ENCODE peak calls at places on chromosome 4, in nine cellular contexts. U, H, P, D, A, F, I, V and J are unnamed samples.
A peak's percentile ranks its signal among the peaks of the same experiment; 100 is the strongest.

GRCh38 chr4:61628282-61628681 is 428.2 kb downstream of the ADGRL3 start:
- DNase-seq in U (no peak), H (no peak), P (no peak), D (no peak), A (no peak), F (no peak), I (no peak), V (no peak), J (no peak)

GRCh38 chr4:38531126-38531737 is 132.8 kb upstream of the KLF3 start:
- DNase-seq in U (no peak), H (no peak), P (no peak), D (no peak), A (peak; percentile 23), F (peak; percentile 3), I (peak; percentile 12), V (no peak), J (no peak)

GRCh38 chr4:125091031-125091540 is 223.7 kb upstream of the FAT4 start:
- DNase-seq in U (no peak), H (no peak), P (no peak), D (no peak), A (peak; percentile 57), F (no peak), I (no peak), V (no peak), J (no peak)

GRCh38 chr4:828641-829271 is 2.8 kb upstream of the CPLX1 start:
- DNase-seq in U (peak; percentile 44), H (peak; percentile 62), P (peak; percentile 41), D (no peak), A (no peak), F (no peak), I (no peak), V (no peak), J (no peak)

GRCh38 chr4:159765402-159765801 is 662.5 kb downstream of the RAPGEF2 start:
- DNase-seq in U (no peak), H (no peak), P (no peak), D (no peak), A (no peak), F (peak; percentile 61), I (no peak), V (no peak), J (peak; percentile 62)

GRCh38 chr4:178083968-178084367 is 641.7 kb upstream of the AGA start:
- DNase-seq in U (no peak), H (no peak), P (no peak), D (no peak), A (no peak), F (no peak), I (no peak), V (no peak), J (no peak)

GRCh38 chr4:85825937-85826678 is 351.2 kb downstream of the ARHGAP24 start:
- DNase-seq in U (no peak), H (no peak), P (no peak), D (no peak), A (peak; percentile 24), F (peak; percentile 80), I (peak; percentile 89), V (no peak), J (no peak)

GRCh38 chr4:123776267-123776666 is 379.7 kb downstream of the SPRY1 start:
- DNase-seq in U (no peak), H (no peak), P (no peak), D (no peak), A (no peak), F (no peak), I (no peak), V (no peak), J (no peak)

GRCh38 chr4:158209825-158210807 is at the start of gene TMEM144:
- DNase-seq in U (peak; percentile 92), H (peak; percentile 93), P (peak; percentile 95), D (peak; percentile 91), A (peak; percentile 95), F (peak; percentile 87), I (peak; percentile 93), V (no peak), J (peak; percentile 42)

GRCh38 chr4:102759835-102760644 is 728 bp downstream of the MANBA start:
- DNase-seq in U (no peak), H (no peak), P (no peak), D (peak; percentile 25), A (peak; percentile 49), F (peak; percentile 65), I (peak; percentile 90), V (no peak), J (peak; percentile 62)

GRCh38 chr4:53671757-53672156 is 80.5 kb upstream of the LNX1 start:
- DNase-seq in U (no peak), H (no peak), P (no peak), D (no peak), A (no peak), F (no peak), I (no peak), V (no peak), J (no peak)

GRCh38 chr4:11543710-11544109 is 115.0 kb upstream of the HS3ST1 start:
- DNase-seq in U (no peak), H (no peak), P (no peak), D (no peak), A (no peak), F (peak; percentile 72), I (peak; percentile 45), V (no peak), J (no peak)

GRCh38 chr4:87213425-87213824 is 7.0 kb downstream of the KLHL8 start:
- DNase-seq in U (no peak), H (no peak), P (no peak), D (no peak), A (peak; percentile 37), F (no peak), I (peak; percentile 33), V (no peak), J (no peak)

GRCh38 chr4:105784761-105785160 is 76.2 kb downstream of the GSTCD start:
- DNase-seq in U (no peak), H (no peak), P (no peak), D (no peak), A (no peak), F (no peak), I (no peak), V (no peak), J (no peak)

GRCh38 chr4:106380179-106380578 is 11.6 kb upstream of the GIMD1 start:
- DNase-seq in U (no peak), H (no peak), P (no peak), D (no peak), A (no peak), F (no peak), I (no peak), V (no peak), J (no peak)

GRCh38 chr4:181301735-181302380 is 941.3 kb upstream of the TENM3 start:
- DNase-seq in U (peak; percentile 59), H (no peak), P (peak; percentile 58), D (no peak), A (peak; percentile 50), F (peak; percentile 12), I (no peak), V (no peak), J (peak; percentile 11)

GRCh38 chr4:124863039-124863545 is 150.6 kb upstream of the ANKRD50 start:
- DNase-seq in U (no peak), H (no peak), P (no peak), D (no peak), A (no peak), F (no peak), I (no peak), V (no peak), J (no peak)

GRCh38 chr4:80362578-80363181 is 27.1 kb downstream of the CFAP299 start:
- DNase-seq in U (no peak), H (no peak), P (no peak), D (no peak), A (peak; percentile 29), F (peak; percentile 6), I (peak; percentile 35), V (peak; percentile 71), J (no peak)

GRCh38 chr4:37561803-37562207 is 124.4 kb downstream of the RELL1 start:
- DNase-seq in U (no peak), H (no peak), P (no peak), D (no peak), A (peak; percentile 4), F (peak; percentile 91), I (peak; percentile 4), V (no peak), J (peak; percentile 86)

GRCh38 chr4:56828784-56829535 is 7.5 kb upstream of the SPINK2 start:
- DNase-seq in U (no peak), H (no peak), P (no peak), D (no peak), A (no peak), F (peak; percentile 92), I (no peak), V (no peak), J (no peak)

GRCh38 chr4:183988874-183989273 is 83.8 kb downstream of the STOX2 start:
- DNase-seq in U (no peak), H (no peak), P (no peak), D (no peak), A (no peak), F (no peak), I (no peak), V (no peak), J (no peak)
- H3K27ac ChIP-seq in U (peak overlapping the region; percentile 82), H (peak overlapping the region; percentile 87), P (no peak overlapping the region), D (peak overlapping the region; percentile 57), A (peak overlapping the region; percentile 11), F (peak overlapping the region; percentile 84), I (no peak overlapping the region), V (no peak overlapping the region), J (no peak overlapping the region)

DNA sequence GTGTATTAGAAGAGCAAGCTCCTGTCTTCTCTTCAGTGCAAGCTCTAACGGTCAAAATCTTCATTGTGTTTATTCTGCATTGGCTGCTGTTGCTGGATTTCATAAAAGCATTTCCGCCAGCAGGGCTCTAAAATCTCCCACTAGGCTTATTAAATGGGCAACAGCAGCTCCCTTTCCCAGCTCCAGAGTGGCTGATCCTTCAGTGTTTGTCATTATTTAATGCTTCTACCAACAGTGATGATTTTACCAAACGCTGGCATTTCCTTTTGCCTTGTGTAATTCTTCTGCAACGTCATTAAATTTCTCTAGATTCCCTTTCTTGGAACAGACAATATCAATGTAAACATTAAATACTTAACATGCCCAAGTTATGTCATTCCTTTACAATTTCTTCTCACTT is 20.1 kb downstream of the SLC7A11 start:
- DNase-seq in U (no peak), H (no peak), P (no peak), D (no peak), A (peak; percentile 96), F (peak; percentile 80), I (peak; percentile 88), V (no peak), J (no peak)
- H3K27ac ChIP-seq in U (no peak overlapping the region), H (no peak overlapping the region), P (no peak overlapping the region), D (no peak overlapping the region), A (peak overlapping the region; percentile 94), F (peak overlapping the region; percentile 22), I (no peak overlapping the region), V (no peak overlapping the region), J (no peak overlapping the region)

GRCh38 chr4:67721317-67721769 is 20.4 kb upstream of the UBA6 start:
- DNase-seq in U (no peak), H (no peak), P (no peak), D (no peak), A (no peak), F (no peak), I (peak; percentile 9), V (no peak), J (no peak)
- H3K27ac ChIP-seq in U (no peak overlapping the region), H (peak overlapping the region; percentile 41), P (no peak overlapping the region), D (no peak overlapping the region), A (no peak overlapping the region), F (peak overlapping the region; percentile 15), I (no peak overlapping the region), V (no peak overlapping the region), J (peak overlapping the region; percentile 34)

DNA sequence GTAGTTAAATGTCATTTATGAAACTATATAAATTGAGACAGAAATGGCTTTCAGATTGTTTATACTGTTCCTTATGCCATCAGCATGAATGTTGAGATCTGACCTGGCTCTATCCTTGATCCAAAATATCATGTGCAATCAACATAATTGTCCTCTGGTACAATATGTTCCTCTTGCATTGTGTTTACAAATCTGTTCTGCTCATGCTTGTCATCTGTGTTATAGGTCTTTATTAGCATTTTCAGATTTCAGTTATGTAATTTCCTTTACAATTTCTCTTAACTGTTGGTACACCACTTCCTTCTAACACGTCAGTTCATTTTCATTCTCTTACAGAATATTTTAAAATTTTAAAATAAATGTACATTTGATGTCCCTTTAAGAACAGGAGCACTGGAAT is 1.6 kb downstream of the HPGD start:
- DNase-seq in U (no peak), H (no peak), P (no peak), D (no peak), A (no peak), F (no peak), I (no peak), V (no peak), J (no peak)
- H3K27ac ChIP-seq in U (no peak overlapping the region), H (peak overlapping the region; percentile 84), P (peak overlapping the region; percentile 87), D (no peak overlapping the region), A (no peak overlapping the region), F (no peak overlapping the region), I (no peak overlapping the region), V (no peak overlapping the region), J (no peak overlapping the region)